ENCODE peak calls at places on chromosomes 12 and 14, in eight cellular contexts. L is occipital lobe; T is hypothalamus; K is WERI-Rb-1; G is natural killer cell treated with Interleukin-12 subunit alpha and Interleukin-12 subunit beta and Interleukin-15 and Interleukin-18, amount 100 ng/mL, for 72 hours; W is omental fat pad; Q is neural progenitor cell; C is iris pigment epithelial cell. O is an unnamed sample.

GRCh38 chr12:65993173-65993572 is 137.4 kb downstream of the LLPH start:
- DNase-seq in C (no peak), G (no peak), L (no peak), K (no peak), W (no peak), T (no peak), Q (no peak), O (no peak)

GRCh38 chr12:72790273-72790672 is 518.1 kb downstream of the TRHDE start:
- DNase-seq in K (no peak), Q (no peak), W (no peak), G (no peak), T (no peak), C (peak; percentile 1), L (no peak), O (no peak)

GRCh38 chr12:116384629-116385485 is 107.4 kb upstream of the MED13L start:
- DNase-seq in K (peak; percentile 22), L (no peak), T (no peak), W (no peak), C (peak; percentile 72), G (no peak), Q (no peak), O (no peak)

GRCh38 chr12:112183141-112183581 is 57.8 kb downstream of the TRAFD1 start:
- DNase-seq in T (no peak), W (no peak), K (no peak), C (peak; percentile 39), L (peak; percentile 52), Q (no peak), G (no peak), O (no peak)

GRCh38 chr12:116515674-116516073 is 43.5 kb upstream of the MAP1LC3B2 start:
- DNase-seq in Q (no peak), L (no peak), W (no peak), T (no peak), C (no peak), G (no peak), K (no peak), O (no peak)

GRCh38 chr12:40898505-40898904 is 206.3 kb downstream of the CNTN1 start:
- DNase-seq in W (no peak), Q (no peak), T (no peak), C (no peak), L (no peak), G (no peak), K (no peak), O (no peak)

GRCh38 chr14:50452285-50452684 is 55.6 kb upstream of the CDKL1 start:
- DNase-seq in L (no peak), C (peak; percentile 34), K (no peak), W (no peak), G (no peak), T (no peak), Q (no peak), O (no peak)

GRCh38 chr12:18323159-18323558 is 61.8 kb downstream of the PIK3C2G start:
- DNase-seq in G (no peak), W (no peak), C (peak; percentile 28), T (no peak), L (no peak), K (no peak), Q (no peak), O (no peak)

GRCh38 chr14:105013150-105013787 is 7.6 kb downstream of the CDCA4 start:
- DNase-seq in L (no peak), C (no peak), K (no peak), Q (no peak), G (no peak), T (peak; percentile 22), W (no peak), O (peak; percentile 37)

GRCh38 chr12:95605087-95605486 is 53.8 kb upstream of the USP44 start:
- DNase-seq in C (peak; percentile 43), Q (no peak), G (no peak), W (no peak), K (no peak), L (no peak), T (no peak), O (no peak)

GRCh38 chr12:73053903-73054302 is 781.7 kb downstream of the TRHDE start:
- DNase-seq in C (no peak), T (no peak), K (no peak), G (no peak), W (no peak), Q (no peak), L (no peak), O (no peak)